ENCODE peak calls at places on chromosomes 13 and 19, in ten cellular contexts. R is PC-9, S is A549, C is AG04450, Q is PC-3, X is body of pancreas, Z is neural crest cell, W is cardiac fibroblast, I is astrocyte, F is heart left ventricle. Y is an unnamed sample.

GRCh38 chr13:66657165-66657895 is 572.8 kb downstream of the PCDH9 start:
- DNase-seq in R (peak; percentile 89), S (peak; percentile 98), W (peak; percentile 100), Q (peak; percentile 97), Z (no peak), C (peak; percentile 91), X (peak; percentile 52), F (peak; percentile 23), I (peak; percentile 99), Y (no peak)

GRCh38 chr19:46133101-46133627 is 8.7 kb upstream of the IGFL3 start:
- DNase-seq in Z (peak; percentile 38), C (peak; percentile 96), I (peak; percentile 100), W (peak; percentile 98), R (peak; percentile 85), S (peak; percentile 94), X (peak; percentile 39), F (peak; percentile 14), Q (peak; percentile 58), Y (no peak)

GRCh38 chr13:33285420-33286124 is at the start of gene STARD13:
- DNase-seq in R (peak; percentile 93), W (peak; percentile 99), I (peak; percentile 97), C (peak; percentile 96), Z (peak; percentile 70), X (peak; percentile 91), Q (peak; percentile 96), S (peak; percentile 84), F (peak; percentile 96), Y (peak; percentile 29)

GRCh38 chr13:66693656-66694055 is 536.5 kb downstream of the PCDH9 start:
- DNase-seq in R (no peak), C (no peak), S (no peak), X (no peak), Q (no peak), F (no peak), Z (no peak), I (no peak), W (no peak), Y (no peak)

GRCh38 chr13:77213644-77214043 is 113.2 kb downstream of the MYCBP2 start:
- DNase-seq in Z (no peak), Q (peak; percentile 4), R (no peak), X (no peak), F (no peak), S (peak; percentile 49), C (no peak), W (peak; percentile 53), I (peak; percentile 70), Y (no peak)

GRCh38 chr19:29006057-29006735 is 206.8 kb downstream of the UQCRFS1 start:
- DNase-seq in Q (no peak), S (no peak), F (no peak), Z (no peak), X (no peak), I (no peak), C (no peak), W (peak; percentile 24), R (no peak), Y (no peak)

GRCh38 chr19:50344661-50345318 is 15.6 kb upstream of the KCNC3 start:
- DNase-seq in S (no peak), Q (no peak), I (no peak), R (no peak), C (no peak), F (no peak), W (no peak), X (no peak), Z (no peak), Y (peak; percentile 67)

GRCh38 chr13:40211586-40211968 is 454.9 kb downstream of the FOXO1 start:
- DNase-seq in Z (no peak), S (no peak), Q (no peak), I (no peak), X (no peak), R (no peak), W (no peak), F (no peak), C (no peak), Y (no peak)

GRCh38 chr19:45753548-45753947 is 15.5 kb downstream of the SIX5 start:
- DNase-seq in R (no peak), F (no peak), Z (no peak), Q (no peak), W (no peak), I (no peak), C (no peak), S (no peak), X (no peak), Y (peak; percentile 37)

GRCh38 chr19:11295180-11295579 is 780 bp upstream of the TSPAN16 start:
- DNase-seq in F (no peak), R (no peak), Z (no peak), X (no peak), C (no peak), S (no peak), I (no peak), Q (no peak), W (no peak), Y (no peak)

GRCh38 chr19:11293468-11294389 is 2.2 kb upstream of the TSPAN16 start:
- DNase-seq in I (peak; percentile 76), S (peak; percentile 93), R (peak; percentile 93), F (peak; percentile 92), X (peak; percentile 92), Z (peak; percentile 98), C (peak; percentile 72), W (peak; percentile 97), Q (peak; percentile 99), Y (peak; percentile 93)

GRCh38 chr19:11299946-11300810 is 4.2 kb downstream of the TSPAN16 start:
- DNase-seq in Z (no peak), I (no peak), C (no peak), Q (no peak), W (no peak), R (no peak), X (no peak), S (no peak), F (no peak), Y (no peak)

GRCh38 chr19:11295665-11296245 is at the start of gene TSPAN16:
- DNase-seq in W (no peak), Q (no peak), R (no peak), I (no peak), Z (no peak), C (no peak), S (no peak), F (no peak), X (no peak), Y (no peak)

GRCh38 chr19:11296264-11296663 is 304 bp downstream of the TSPAN16 start:
- DNase-seq in Q (no peak), S (no peak), Z (no peak), W (peak; percentile 24), R (no peak), F (no peak), C (no peak), X (no peak), I (no peak), Y (no peak)
- TF ChIP-seq CTCF in Q (no peak), S (no peak), Z (no peak), W (no peak), R (no peak), F (no peak), C (no peak), X (no peak), I (no peak), Y (no peak)

GRCh38 chr13:112005925-112006324 is 61.0 kb upstream of the SOX1 start:
- DNase-seq in Z (no peak), S (no peak), R (peak; percentile 32), F (no peak), C (no peak), Q (no peak), X (no peak), I (no peak), W (no peak), Y (no peak)

GRCh38 chr13:112000888-112001287 is 66.1 kb upstream of the SOX1 start:
- DNase-seq in R (no peak), Q (no peak), W (no peak), F (no peak), Z (no peak), I (no peak), S (no peak), X (no peak), C (no peak), Y (no peak)

GRCh38 chr13:112007191-112007590 is 59.8 kb upstream of the SOX1 start:
- DNase-seq in S (no peak), R (no peak), C (no peak), F (no peak), W (no peak), Z (no peak), Q (no peak), X (no peak), I (no peak), Y (no peak)

GRCh38 chr13:111999352-111999751 is 67.6 kb upstream of the SOX1 start:
- DNase-seq in I (no peak), C (no peak), Z (no peak), X (no peak), R (no peak), Q (no peak), F (no peak), W (no peak), S (no peak), Y (no peak)

GRCh38 chr13:112001571-112001970 is 65.4 kb upstream of the SOX1 start:
- DNase-seq in R (no peak), Q (no peak), W (no peak), S (no peak), C (no peak), Z (no peak), F (no peak), X (no peak), I (no peak), Y (no peak)
- TF ChIP-seq CTCF in R (no peak), Q (no peak), W (no peak), S (no peak), C (no peak), Z (no peak), F (no peak), X (no peak), I (no peak), Y (no peak)

DNA sequence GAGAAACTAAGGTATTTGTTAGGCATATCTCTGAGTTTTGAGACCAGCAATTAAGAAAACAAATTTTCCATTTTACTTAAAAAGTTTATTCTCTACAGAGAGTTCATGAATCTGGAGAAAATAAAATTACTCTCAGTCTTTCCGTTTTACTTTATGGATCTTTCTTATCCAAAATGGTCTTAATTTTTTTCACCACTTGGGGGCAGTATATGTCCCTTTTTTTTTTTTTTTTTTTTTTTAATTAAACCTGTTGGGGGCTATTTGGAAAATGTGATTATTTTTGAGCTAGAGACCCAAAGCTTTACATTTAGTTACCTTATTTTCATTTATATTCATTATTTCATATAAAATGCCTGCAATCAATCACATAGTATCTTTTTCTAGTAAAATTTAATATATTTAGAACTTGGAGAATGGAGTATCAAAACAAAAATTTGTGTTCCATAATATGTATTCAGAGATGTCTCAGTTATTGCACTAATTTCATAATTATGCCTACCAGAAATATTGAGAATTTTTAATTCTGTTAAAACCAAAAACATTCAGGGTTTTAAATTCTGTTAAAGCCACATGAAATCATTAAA is 27.1 kb downstream of the PIBF1 start:
- DNase-seq in F (no peak), X (no peak), I (no peak), S (peak; percentile 9), W (peak; percentile 45), Q (peak; percentile 41), C (no peak), R (no peak), Z (no peak), Y (peak; percentile 11)
- TF ChIP-seq CTCF in F (peak; percentile 72), X (peak; percentile 23), I (peak; percentile 37), S (peak; percentile 46), W (peak; percentile 40), Q (peak; percentile 59), C (peak; percentile 53), R (peak; percentile 84), Z (peak; percentile 84), Y (no peak)

DNA sequence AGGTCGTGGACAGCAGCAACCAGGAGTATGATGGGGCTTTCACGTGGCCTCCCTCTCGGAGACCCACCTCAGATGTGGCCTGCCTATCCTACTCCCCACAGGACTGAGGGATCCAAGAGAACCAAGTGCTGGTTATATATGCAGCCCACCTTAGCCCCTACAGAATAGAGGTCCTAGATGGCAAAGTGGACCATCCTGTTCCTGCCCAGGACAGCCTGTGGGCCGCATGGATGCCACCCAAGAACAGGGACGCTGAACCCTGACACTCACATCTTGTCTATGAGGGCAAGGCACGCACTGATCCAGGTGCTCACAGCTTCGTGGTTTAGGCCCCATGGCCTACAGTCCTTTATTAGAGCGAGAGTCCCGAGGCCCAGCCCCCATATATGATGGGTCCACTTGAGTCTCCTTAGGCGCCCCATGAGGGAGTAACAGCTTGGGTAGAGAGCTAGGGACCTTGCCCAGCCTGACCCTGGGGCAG is 1.5 kb upstream of the SLC27A5 start:
- DNase-seq in Z (no peak), Q (no peak), R (no peak), X (no peak), W (no peak), I (no peak), S (no peak), C (no peak), F (no peak), Y (no peak)
- TF ChIP-seq CTCF in Z (no peak), Q (no peak), R (no peak), X (no peak), W (no peak), I (no peak), S (no peak), C (no peak), F (no peak), Y (no peak)